ENCODE peak calls at places on chromosomes 2 and 18, in seven cellular contexts. B is fibroblast of lung, H is IMR-90, L is hepatocyte, C is heart left ventricle, W is PC-3, Y is PC-9. N is an unnamed sample.

GRCh38 chr2:69375494-69376353 is 11.3 kb downstream of the GFPT1 start:
- DNase-seq in L (peak), C (no peak), H (peak), Y (no peak), W (peak), B (peak), N (peak)

GRCh38 chr2:201931955-201932354 is 101.7 kb upstream of the FZD7 start:
- DNase-seq in L (no peak), H (peak), C (no peak), B (no peak), W (no peak), Y (no peak), N (peak)

GRCh38 chr18:55473534-55473933 is 114.5 kb downstream of the TCF4 start:
- DNase-seq in L (no peak), Y (no peak), H (no peak), W (no peak), B (no peak), C (no peak), N (no peak)

GRCh38 chr2:213237251-213237650 is 47.0 kb upstream of the SPAG16 start:
- DNase-seq in W (no peak), H (peak), C (no peak), L (no peak), B (peak), Y (no peak), N (no peak)

GRCh38 chr2:37005118-37005868 is 39.0 kb upstream of the STRN start:
- DNase-seq in H (peak), Y (no peak), L (peak), B (peak), C (no peak), W (peak), N (peak)

GRCh38 chr2:112644155-112644932 is 1.4 kb upstream of the SLC20A1 start:
- DNase-seq in B (no peak), Y (peak), C (no peak), L (peak), W (peak), H (no peak), N (no peak)

GRCh38 chr2:176147215-176147789 is 4.0 kb upstream of the HOXD4 start:
- DNase-seq in Y (no peak), W (no peak), H (no peak), B (no peak), C (no peak), L (no peak), N (no peak)

GRCh38 chr2:152344561-152345195 is 9.7 kb downstream of the FMNL2 start:
- DNase-seq in W (no peak), Y (no peak), B (no peak), L (no peak), H (no peak), C (no peak), N (no peak)

GRCh38 chr2:68653538-68653982 is 10.2 kb downstream of the PROKR1 start:
- DNase-seq in L (peak), W (peak), C (no peak), Y (no peak), B (peak), H (peak), N (peak)

GRCh38 chr2:145199052-145199451 is 679.1 kb upstream of the ZEB2 start:
- DNase-seq in L (no peak), Y (no peak), W (no peak), H (no peak), C (no peak), B (no peak), N (no peak)

GRCh38 chr2:148876589-148877402 is 1.8 kb downstream of the KIF5C start:
- DNase-seq in W (peak), H (no peak), C (no peak), L (peak), B (no peak), Y (no peak), N (no peak)

GRCh38 chr2:237691200-237691907 is 64.0 kb downstream of the LRRFIP1 start:
- DNase-seq in H (no peak), C (peak), W (peak), B (no peak), Y (no peak), L (peak), N (no peak)

GRCh38 chr2:30424231-30424630 is 22.8 kb upstream of the LCLAT1 start:
- DNase-seq in H (no peak), W (no peak), L (no peak), Y (no peak), C (no peak), B (no peak), N (no peak)

GRCh38 chr18:39870586-39870985 is 2084.4 kb upstream of the PIK3C3 start:
- DNase-seq in C (no peak), W (no peak), L (no peak), Y (no peak), H (no peak), B (peak), N (no peak)

GRCh38 chr2:152635635-152636298 is 81.5 kb downstream of the PRPF40A start:
- DNase-seq in W (peak), B (peak), L (peak), Y (peak), C (peak), H (peak), N (peak)

GRCh38 chr18:159037-159652 is 788 bp downstream of the USP14 start:
- DNase-seq in H (peak), L (peak), B (peak), C (no peak), Y (no peak), W (peak), N (peak)

GRCh38 chr18:23689031-23689615 is at the start of gene LAMA3:
- DNase-seq in W (peak), H (peak), B (no peak), L (peak), C (peak), Y (peak), N (peak)
- H3K27ac ChIP-seq in W (peak), H (no peak), B (no peak), L (peak), C (peak), Y (no peak), N (no peak)

DNA sequence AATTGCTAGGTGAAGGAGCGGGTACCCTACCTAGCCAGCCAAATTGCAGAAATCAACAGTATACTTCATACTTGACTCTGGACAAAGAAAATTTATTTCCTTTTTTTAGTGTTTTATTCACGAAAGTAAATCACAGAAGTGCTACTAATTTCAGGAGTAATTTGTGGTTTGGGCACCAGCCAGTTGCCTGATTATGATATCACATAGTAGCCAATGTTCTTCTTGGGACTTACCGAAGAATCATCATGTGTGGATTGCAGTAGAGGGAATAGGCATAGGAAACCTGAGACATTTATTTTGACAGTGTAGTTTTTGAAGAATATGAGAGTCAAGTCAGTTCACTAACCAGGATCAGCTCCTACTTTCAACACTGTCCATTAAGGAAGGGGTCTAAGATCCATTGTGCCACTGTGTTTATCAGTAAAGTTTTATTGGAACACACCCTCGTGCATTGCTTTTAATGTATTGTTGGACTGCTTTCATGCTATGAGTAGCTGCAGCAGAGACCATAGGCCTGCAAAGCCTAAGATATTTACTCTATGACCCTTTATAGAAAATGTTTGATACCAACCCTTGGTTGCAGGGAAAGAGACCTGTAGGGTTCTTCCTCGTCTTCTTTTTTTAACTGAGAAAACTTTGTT is 32.1 kb downstream of the TNFRSF11A start:
- DNase-seq in C (no peak), L (no peak), Y (no peak), W (no peak), B (no peak), H (no peak), N (no peak)
- TF ChIP-seq CTCF in C (no peak), L (no peak), Y (no peak), W (no peak), B (no peak), H (no peak), N (no peak)

GRCh38 chr2:96930351-96931015 is 55.9 kb downstream of the FAM178B start:
- DNase-seq in Y (no peak), L (no peak), H (no peak), B (no peak), C (no peak), W (no peak), N (no peak)
- H3K4me3 ChIP-seq in Y (no peak), L (no peak), H (no peak), B (no peak), C (no peak), W (no peak), N (no peak)

DNA sequence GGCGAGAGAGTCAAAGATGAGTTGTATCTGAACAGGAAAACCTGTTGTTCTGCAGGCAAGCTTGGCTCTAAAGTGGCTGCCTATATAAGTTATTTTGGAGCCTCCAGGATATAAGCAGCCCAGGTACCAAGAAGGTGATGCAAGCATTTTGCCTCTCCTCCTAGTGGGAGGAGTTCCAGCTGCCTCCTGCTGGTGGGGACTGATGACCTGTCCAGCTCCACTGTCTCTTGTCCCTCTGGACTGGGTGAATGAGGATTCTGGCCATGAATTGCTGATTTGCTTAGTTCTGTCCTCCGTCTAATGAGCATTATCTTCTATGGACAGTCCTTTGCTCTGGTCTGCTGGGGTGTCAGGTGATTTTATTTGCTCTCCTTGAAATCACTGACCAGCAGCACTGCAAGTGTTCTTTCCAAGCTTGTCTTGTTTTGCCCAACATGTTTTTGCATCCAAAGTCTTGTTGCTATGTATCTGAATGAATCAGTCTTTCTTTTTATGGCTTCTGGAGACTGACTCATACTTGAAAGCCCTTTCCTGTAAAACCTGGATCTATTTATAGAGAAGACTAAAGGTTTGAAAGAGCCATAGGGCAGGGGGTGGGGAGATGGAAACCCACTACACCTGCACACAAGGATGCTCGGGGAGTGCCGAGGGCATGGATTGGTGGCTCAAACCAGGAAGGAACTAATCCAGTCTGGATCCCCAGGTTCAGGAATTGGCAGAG is 40.6 kb upstream of the EFHD1 start:
- DNase-seq in W (peak), L (peak), C (no peak), H (peak), B (peak), Y (peak), N (no peak)
- H3K27ac ChIP-seq in W (peak), L (peak), C (no peak), H (no peak), B (no peak), Y (peak), N (no peak)

GRCh38 chr18:10076502-10077030 is 162.8 kb downstream of the VAPA start:
- DNase-seq in C (no peak), B (no peak), H (no peak), W (no peak), Y (no peak), L (no peak), N (no peak)
- TF ChIP-seq CTCF in C (no peak), B (no peak), H (no peak), W (no peak), Y (no peak), L (peak), N (peak)

GRCh38 chr2:26018184-26018716 is 15.6 kb upstream of the RAB10 start:
- DNase-seq in W (peak), B (peak), L (peak), Y (peak), H (peak), C (peak), N (peak)
- H3K4me3 ChIP-seq in W (peak), B (no peak), L (no peak), Y (no peak), H (no peak), C (no peak), N (no peak)